ENCODE peak calls at places on chromosomes 4 and X, in four cellular contexts. G is IMR-90, C is H1, D is H9. X is an unnamed sample.

GRCh38 chr4:139872274-139872673 is 206.7 kb downstream of the MGST2 start:
- DNase-seq in G (peak), C (no peak), D (no peak), X (no peak)

GRCh38 chr4:48073567-48074103 is 57.1 kb downstream of the NIPAL1 start:
- DNase-seq in G (no peak), C (no peak), D (no peak), X (no peak)

GRCh38 chr4:48602222-48602621 is 112.2 kb downstream of the ZAR1 start:
- DNase-seq in G (peak), C (no peak), D (no peak), X (no peak)

GRCh38 chr4:105741548-105741947 is 33.0 kb downstream of the GSTCD start:
- DNase-seq in G (peak), C (no peak), D (no peak), X (no peak)

GRCh38 chr4:186767794-186768193 is 44.1 kb upstream of the FAT1 start:
- DNase-seq in G (no peak), C (no peak), D (no peak), X (no peak)

GRCh38 chr4:89539797-89540711 is 232.5 kb upstream of the GPRIN3 start:
- DNase-seq in G (peak), C (no peak), D (no peak), X (peak)

GRCh38 chr4:134465417-134465816 is 263.8 kb upstream of the PABPC4L start:
- DNase-seq in G (no peak), C (no peak), D (no peak), X (peak)

GRCh38 chr4:113222006-113222405 is 172.6 kb downstream of the ANK2 start:
- DNase-seq in G (peak), C (no peak), D (no peak), X (peak)

GRCh38 chrX:41087219-41087618 is 2.0 kb downstream of the USP9X start:
- DNase-seq in G (no peak), C (no peak), D (no peak), X (no peak)

GRCh38 chrX:13013353-13014110 is 30.9 kb downstream of the FAM9C start:
- DNase-seq in G (no peak), C (no peak), D (no peak), X (peak)

GRCh38 chr4:24686866-24687672 is 102.7 kb upstream of the DHX15 start:
- DNase-seq in G (no peak), C (peak), D (peak), X (peak)

GRCh38 chrX:47796433-47796906 is 40.2 kb upstream of the ZNF81 start:
- DNase-seq in G (peak), C (no peak), D (no peak), X (no peak)

GRCh38 chr4:37188100-37188499 is 56.4 kb upstream of the NWD2 start:
- DNase-seq in G (no peak), C (peak), D (peak), X (peak)

GRCh38 chrX:138710311-138710791 is 1.2 kb downstream of the FGF13 start:
- DNase-seq in G (no peak), C (peak), D (peak), X (peak)

GRCh38 chr4:74449571-74450297 is 4.8 kb downstream of the AREG start:
- DNase-seq in G (peak), C (no peak), D (no peak), X (no peak)

GRCh38 chrX:16870861-16871584 is 861 bp upstream of the RBBP7 start:
- DNase-seq in G (no peak), C (peak), D (peak), X (peak)

GRCh38 chr4:132227349-132228165 is 921.5 kb upstream of the PCDH10 start:
- DNase-seq in G (peak), C (peak), D (peak), X (peak)

GRCh38 chr4:123599920-123600394 is 203.4 kb downstream of the SPRY1 start:
- DNase-seq in G (peak), C (peak), D (peak), X (peak)

GRCh38 chrX:46965125-46965758 is 53.0 kb downstream of the JADE3 start:
- DNase-seq in G (peak), C (no peak), D (no peak), X (no peak)

GRCh38 chr4:75727073-75727472 is 2.7 kb downstream of the USO1 start:
- DNase-seq in G (peak), C (no peak), D (no peak), X (no peak)

GRCh38 chr4:15001248-15001824 is 945 bp upstream of the CPEB2 start:
- DNase-seq in G (peak), C (peak), D (no peak), X (peak)

GRCh38 chrX:154785711-154786110 is 19.6 kb downstream of the MPP1 start:
- DNase-seq in G (no peak), C (no peak), D (no peak), X (no peak)

GRCh38 chrX:130682990-130683389 is 220.0 kb downstream of the ENOX2 start:
- DNase-seq in G (peak), C (no peak), D (no peak), X (peak)

GRCh38 chr4:174578366-174578765 is 56.1 kb upstream of the HPGD start:
- DNase-seq in G (no peak), C (no peak), D (no peak), X (no peak)

GRCh38 chr4:33054161-33054560 is 2334.0 kb downstream of the PCDH7 start:
- DNase-seq in G (no peak), C (no peak), D (no peak), X (no peak)

GRCh38 chr4:139734875-139735380 is 69.3 kb downstream of the MGST2 start:
- DNase-seq in G (peak), C (peak), D (peak), X (peak)

GRCh38 chrX:86946569-86946968 is 571.0 kb upstream of the KLHL4 start:
- DNase-seq in G (peak), C (no peak), D (no peak), X (peak)

GRCh38 chr4:3805731-3806130 is 39.5 kb downstream of the ADRA2C start:
- DNase-seq in G (no peak), C (no peak), D (no peak), X (no peak)
- H2AK5ac ChIP-seq in G (no peak), C (no peak), D (no peak), X (no peak)

GRCh38 chr4:118265312-118266144 is 87.3 kb downstream of the PRSS12 start:
- DNase-seq in G (no peak), C (no peak), D (peak), X (no peak)

GRCh38 chr4:118268780-118269179 is 84.0 kb downstream of the PRSS12 start:
- DNase-seq in G (no peak), C (no peak), D (no peak), X (no peak)

GRCh38 chr4:118273642-118274041 is 79.2 kb downstream of the PRSS12 start:
- DNase-seq in G (no peak), C (no peak), D (no peak), X (no peak)

GRCh38 chr4:118271788-118272187 is 81.0 kb downstream of the PRSS12 start:
- DNase-seq in G (no peak), C (no peak), D (no peak), X (no peak)

DNA sequence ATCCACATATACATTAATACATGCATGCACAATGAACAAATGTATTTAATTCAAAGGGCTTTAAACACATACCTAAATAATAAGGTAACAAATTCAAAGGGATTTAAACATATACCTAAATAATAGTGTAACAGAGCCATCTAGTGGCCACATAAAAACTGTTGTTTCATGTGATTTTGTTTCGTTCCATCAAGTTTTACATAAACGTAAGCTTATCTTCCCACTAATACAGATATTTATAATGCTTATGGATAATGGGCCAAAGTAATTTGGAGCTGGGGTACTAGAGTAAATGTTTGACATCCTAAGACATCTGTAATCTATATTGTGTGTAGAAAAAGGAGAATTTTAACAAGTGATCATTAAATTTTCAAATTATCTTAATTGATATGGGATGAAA is 82.3 kb downstream of the PRSS12 start:
- DNase-seq in G (peak), C (no peak), D (no peak), X (peak)
- H3K56ac ChIP-seq in G (no peak), C (no peak), D (no peak), X (no peak)

DNA sequence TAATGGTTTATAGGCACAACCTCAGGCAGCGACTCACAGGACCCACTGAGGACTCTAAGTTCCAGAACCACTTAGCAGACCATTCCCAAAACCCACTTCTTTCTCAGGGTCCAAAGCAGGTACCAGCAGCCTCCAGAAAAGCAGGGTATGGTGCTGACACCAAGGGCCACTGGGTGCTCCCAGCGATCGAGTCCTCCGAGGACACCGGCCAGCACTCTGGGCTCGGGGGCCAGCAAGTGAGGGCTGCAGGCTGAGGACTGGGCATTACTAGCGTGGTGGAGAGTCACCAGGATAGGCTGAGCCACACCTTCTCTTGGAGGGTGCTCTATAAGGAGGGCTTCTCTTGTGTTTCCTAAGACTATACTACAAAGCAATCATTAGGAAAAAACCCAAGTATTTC is 19.3 kb downstream of the LETM1 start:
- DNase-seq in G (no peak), C (no peak), D (no peak), X (no peak)
- H2AK5ac ChIP-seq in G (no peak), C (no peak), D (no peak), X (no peak)

GRCh38 chr4:56410247-56410646 is 23.0 kb upstream of the AASDH start:
- DNase-seq in G (peak), C (no peak), D (peak), X (peak)
- H3K56ac ChIP-seq in G (peak), C (no peak), D (no peak), X (no peak)

DNA sequence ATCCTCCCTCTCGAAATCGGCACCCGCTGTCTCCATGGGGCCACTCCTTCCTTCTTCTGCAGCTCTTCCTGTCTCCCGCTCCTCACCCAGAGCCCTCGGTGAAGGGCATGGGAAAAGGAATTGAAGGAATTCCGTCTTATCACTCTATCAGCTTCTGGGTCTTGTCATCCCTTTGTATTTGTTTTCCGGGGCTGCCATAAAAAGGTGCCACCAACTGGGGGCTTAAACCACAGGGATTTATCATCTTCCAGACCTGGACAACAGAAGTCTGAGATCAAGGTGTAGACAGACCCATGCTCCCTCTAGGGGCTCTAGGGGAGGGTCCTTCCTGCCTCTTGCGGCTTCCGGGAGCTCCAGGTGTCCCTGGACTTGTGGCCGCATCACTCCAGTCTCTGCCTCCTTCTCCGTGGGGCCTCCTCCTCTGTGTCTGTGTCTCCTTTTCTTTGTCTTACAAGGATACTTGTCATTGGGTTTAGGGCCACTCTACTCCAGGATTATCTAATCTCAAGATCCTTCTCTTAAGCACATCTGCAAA is 24.0 kb downstream of the CD99 start:
- DNase-seq in G (no peak), C (no peak), D (no peak), X (peak)
- H2AK5ac ChIP-seq in G (no peak), C (no peak), D (no peak), X (no peak)

X was measured in mesendoderm.